ENCODE peak calls at places on chromosome 1, in eight cellular contexts. One of them, this sample, is unnamed.
A peak's percentile ranks its signal among the peaks of the same experiment; 100 is the strongest.

GRCh38 chr1:221741364-221741970 is 422 bp downstream of the DUSP10 start:
- DNase-seq in left ventricle myocardium inferior: no peak
- DNase-seq in AML-193: peak; percentile 46
- DNase-seq in LoVo: no peak
- DNase-seq in tibial nerve: no peak
- DNase-seq in AG04450: no peak
- DNase-seq in activated T-cell treated with anti-CD3 and anti-CD28 coated beads, Interleukin-2, amount 50 U/mL, for 72 hours: peak; percentile 11
- DNase-seq in CD8-positive, alpha-beta T cell: peak; percentile 30
- DNase-seq in this sample: no peak

GRCh38 chr1:240344918-240345317 is 253.2 kb downstream of the FMN2 start:
- DNase-seq in left ventricle myocardium inferior: no peak
- DNase-seq in AML-193: no peak
- DNase-seq in LoVo: no peak
- DNase-seq in tibial nerve: no peak
- DNase-seq in AG04450: no peak
- DNase-seq in activated T-cell treated with anti-CD3 and anti-CD28 coated beads, Interleukin-2, amount 50 U/mL, for 72 hours: no peak
- DNase-seq in CD8-positive, alpha-beta T cell: no peak
- DNase-seq in this sample: no peak

GRCh38 chr1:38127432-38127831 is 80.8 kb upstream of the POU3F1 start:
- DNase-seq in left ventricle myocardium inferior: no peak
- DNase-seq in AML-193: no peak
- DNase-seq in LoVo: no peak
- DNase-seq in tibial nerve: no peak
- DNase-seq in AG04450: no peak
- DNase-seq in activated T-cell treated with anti-CD3 and anti-CD28 coated beads, Interleukin-2, amount 50 U/mL, for 72 hours: no peak
- DNase-seq in CD8-positive, alpha-beta T cell: no peak
- DNase-seq in this sample: no peak

GRCh38 chr1:48061162-48062136 is 64.3 kb upstream of the TRABD2B start:
- DNase-seq in left ventricle myocardium inferior: peak; percentile 32
- DNase-seq in AML-193: peak; percentile 36
- DNase-seq in LoVo: peak; percentile 53
- DNase-seq in tibial nerve: peak; percentile 36
- DNase-seq in AG04450: no peak
- DNase-seq in activated T-cell treated with anti-CD3 and anti-CD28 coated beads, Interleukin-2, amount 50 U/mL, for 72 hours: peak; percentile 25
- DNase-seq in CD8-positive, alpha-beta T cell: no peak
- DNase-seq in this sample: no peak

GRCh38 chr1:6037338-6037762 is 8.3 kb upstream of the KCNAB2 start:
- DNase-seq in left ventricle myocardium inferior: no peak
- DNase-seq in AML-193: no peak
- DNase-seq in LoVo: no peak
- DNase-seq in tibial nerve: no peak
- DNase-seq in AG04450: no peak
- DNase-seq in activated T-cell treated with anti-CD3 and anti-CD28 coated beads, Interleukin-2, amount 50 U/mL, for 72 hours: no peak
- DNase-seq in CD8-positive, alpha-beta T cell: no peak
- DNase-seq in this sample: peak; percentile 31

GRCh38 chr1:195962051-195962450 is 646.2 kb downstream of the KCNT2 start:
- DNase-seq in left ventricle myocardium inferior: no peak
- DNase-seq in AML-193: no peak
- DNase-seq in LoVo: no peak
- DNase-seq in tibial nerve: no peak
- DNase-seq in AG04450: no peak
- DNase-seq in activated T-cell treated with anti-CD3 and anti-CD28 coated beads, Interleukin-2, amount 50 U/mL, for 72 hours: no peak
- DNase-seq in CD8-positive, alpha-beta T cell: no peak
- DNase-seq in this sample: no peak

GRCh38 chr1:7680791-7681165 is 90.3 kb upstream of the VAMP3 start:
- DNase-seq in left ventricle myocardium inferior: no peak
- DNase-seq in AML-193: peak; percentile 14
- DNase-seq in LoVo: no peak
- DNase-seq in tibial nerve: no peak
- DNase-seq in AG04450: no peak
- DNase-seq in activated T-cell treated with anti-CD3 and anti-CD28 coated beads, Interleukin-2, amount 50 U/mL, for 72 hours: no peak
- DNase-seq in CD8-positive, alpha-beta T cell: no peak
- DNase-seq in this sample: no peak

GRCh38 chr1:174407705-174408104 is 40.1 kb upstream of the GPR52 start:
- DNase-seq in left ventricle myocardium inferior: no peak
- DNase-seq in AML-193: no peak
- DNase-seq in LoVo: no peak
- DNase-seq in tibial nerve: no peak
- DNase-seq in AG04450: no peak
- DNase-seq in activated T-cell treated with anti-CD3 and anti-CD28 coated beads, Interleukin-2, amount 50 U/mL, for 72 hours: no peak
- DNase-seq in CD8-positive, alpha-beta T cell: no peak
- DNase-seq in this sample: no peak

GRCh38 chr1:25684216-25684965 is 67.8 kb downstream of the MAN1C1 start:
- DNase-seq in left ventricle myocardium inferior: no peak
- DNase-seq in AML-193: no peak
- DNase-seq in LoVo: no peak
- DNase-seq in tibial nerve: no peak
- DNase-seq in AG04450: no peak
- DNase-seq in activated T-cell treated with anti-CD3 and anti-CD28 coated beads, Interleukin-2, amount 50 U/mL, for 72 hours: no peak
- DNase-seq in CD8-positive, alpha-beta T cell: no peak
- DNase-seq in this sample: no peak

This sample was measured in pancreas.